ENCODE peak calls at places on chromosomes 7 and 10, in four cellular contexts. H, F, O and I are unnamed samples. For H3K4me1, the result is how much of the 10 kb centered on the place peaks cover.

GRCh38 chr7:54985405-54986360 is 33.1 kb upstream of the EGFR start:
- DNase-seq in H (no peak), F (peak), O (no peak), I (no peak)

GRCh38 chr10:96667401-96667800 is 52.9 kb downstream of the PIK3AP1 start:
- DNase-seq in F (no peak), O (no peak), H (no peak), I (no peak)

GRCh38 chr7:33905389-33906032 is at the start of gene BMPER:
- DNase-seq in H (no peak), O (no peak), F (no peak), I (peak)

GRCh38 chr10:53839437-53840039 is 961.5 kb downstream of the PCDH15 start:
- DNase-seq in H (no peak), O (no peak), F (no peak), I (no peak)

GRCh38 chr10:72186633-72187330 is 29.0 kb upstream of the ANAPC16 start:
- DNase-seq in H (no peak), F (no peak), O (no peak), I (no peak)

GRCh38 chr10:82796510-82796909 is 921.5 kb downstream of the NRG3 start:
- DNase-seq in H (no peak), O (no peak), F (no peak), I (no peak)

GRCh38 chr10:69807122-69807521 is 5.4 kb downstream of the COL13A1 start:
- DNase-seq in F (peak), H (no peak), O (no peak), I (no peak)

GRCh38 chr10:91536101-91536500 is 96.8 kb downstream of the PPP1R3C start:
- DNase-seq in H (no peak), F (no peak), O (no peak), I (no peak)

GRCh38 chr7:2956526-2957368 is 86.9 kb downstream of the CARD11 start:
- DNase-seq in F (peak), O (peak), H (no peak), I (no peak)

GRCh38 chr10:49608925-49609282 is 1.2 kb upstream of the SLC18A3 start:
- DNase-seq in F (no peak), O (no peak), H (no peak), I (no peak)

GRCh38 chr10:5565671-5566581 is 41.2 kb downstream of the CALML3 start:
- DNase-seq in F (no peak), H (no peak), O (no peak), I (no peak)

GRCh38 chr10:77835669-77836086 is 90.9 kb downstream of the DLG5 start:
- DNase-seq in H (no peak), O (no peak), F (no peak), I (no peak)

GRCh38 chr7:128705891-128706333 is 33.2 kb upstream of the CALU start:
- DNase-seq in H (no peak), O (no peak), F (no peak), I (no peak)

GRCh38 chr10:129387258-129387525 is 79.8 kb upstream of the MGMT start:
- DNase-seq in O (no peak), H (no peak), F (no peak), I (no peak)

GRCh38 chr10:129383651-129384050 is 83.4 kb upstream of the MGMT start:
- DNase-seq in F (no peak), H (no peak), O (no peak), I (no peak)

GRCh38 chr10:129388435-129388834 is 78.6 kb upstream of the MGMT start:
- DNase-seq in O (no peak), F (no peak), H (no peak), I (no peak)

GRCh38 chr10:129386415-129387257 is 80.4 kb upstream of the MGMT start:
- DNase-seq in O (no peak), H (no peak), F (no peak), I (no peak)

DNA sequence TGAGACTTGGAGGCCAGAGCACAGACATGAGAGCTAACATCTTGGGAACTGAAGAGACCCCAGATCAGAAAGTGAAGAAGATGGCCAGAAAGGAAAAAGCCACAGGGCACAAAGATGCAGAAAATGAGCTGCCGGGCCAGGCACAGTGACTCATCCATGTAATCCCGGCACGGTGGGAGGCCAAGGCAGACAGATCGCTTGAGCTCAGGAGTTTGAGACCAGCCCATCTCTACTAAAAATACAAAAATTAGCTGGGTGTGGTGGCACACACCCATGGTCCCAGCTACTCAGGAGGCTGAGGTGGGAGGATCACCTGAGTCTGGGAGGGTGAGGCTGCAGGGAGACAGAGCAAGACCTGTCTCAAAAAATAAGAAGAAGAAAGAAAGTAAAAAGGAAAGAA is 81.4 kb upstream of the MGMT start:
- DNase-seq in F (no peak), H (no peak), O (no peak), I (peak)
- H3K4me1 ChIP-seq in F (under half), H (under half), O (under half), I (under half)

DNA sequence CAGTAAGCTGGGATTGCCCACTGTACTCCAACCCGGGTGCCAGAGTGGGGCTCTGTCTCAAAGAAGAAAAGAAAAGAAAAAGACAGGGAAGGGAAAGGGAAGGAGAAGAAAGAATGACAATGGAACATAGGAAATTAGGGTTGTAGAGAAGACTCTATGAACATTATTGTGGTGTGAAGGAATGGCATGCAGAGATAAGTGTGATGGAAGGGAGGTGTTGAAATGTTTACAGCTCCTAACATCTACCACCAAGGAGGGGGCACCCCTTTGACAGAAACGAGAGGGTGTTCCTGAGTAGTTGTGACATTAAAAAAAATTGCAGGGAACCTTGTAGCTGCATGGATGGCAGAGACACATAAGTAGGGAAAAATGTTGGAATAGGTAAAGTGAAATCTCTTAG is 27.5 kb downstream of the AUTS2 start:
- DNase-seq in O (no peak), F (no peak), H (no peak), I (no peak)
- TF ChIP-seq ZNF274 in O (no peak), F (no peak), H (no peak), I (no peak)

DNA sequence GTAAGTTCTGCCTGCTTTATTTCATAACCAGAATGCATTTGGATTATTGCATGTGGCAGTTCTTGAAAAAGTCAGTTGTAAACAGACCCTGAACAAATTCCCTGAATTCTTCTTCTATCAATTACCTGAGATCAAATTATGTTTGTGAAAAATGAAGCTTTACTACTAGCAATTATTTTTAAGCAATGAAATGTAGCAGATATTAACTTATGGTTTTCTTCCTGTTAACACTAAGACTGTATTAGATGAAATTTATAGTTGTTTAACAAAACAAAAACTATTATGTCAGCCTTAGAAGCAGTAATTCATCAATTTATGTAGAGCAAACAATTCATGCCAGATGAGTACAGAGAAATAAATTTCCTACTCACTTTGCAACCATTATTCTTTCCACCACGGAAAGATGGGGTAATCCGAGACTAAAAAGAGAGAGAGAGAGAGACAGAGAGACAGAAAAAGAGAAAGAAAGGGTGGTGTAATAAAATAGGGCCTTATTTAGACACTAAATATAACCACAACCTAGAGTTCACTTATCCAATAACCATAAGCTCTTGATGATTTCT is 107.7 kb downstream of the SFMBT2 start:
- DNase-seq in F (no peak), O (no peak), H (no peak), I (no peak)
- H3K4me1 ChIP-seq in F (under half), O (under half), H (under half), I (under half)

GRCh38 chr10:3720228-3721019 is 64.6 kb downstream of the KLF6 start:
- DNase-seq in H (no peak), F (no peak), O (no peak), I (no peak)
- TF ChIP-seq ZNF274 in H (no peak), F (no peak), O (no peak), I (no peak)